ENCODE peak calls at places on chromosome 13, in eight cellular contexts. F is occipital lobe; O is NCI-H1694 treated with DMSO at 0.1 percent for 48 hours; T is erythroblast; B is cardiac muscle cell; P is CD8-positive, alpha-beta T cell; I is fibroblast of pulmonary artery; Y is ecto neural progenitor cell. E is an unnamed sample.

GRCh38 chr13:89899302-89900103 is 1448.0 kb upstream of the MIR17HG start:
- DNase-seq in P (no peak), F (no peak), I (no peak), Y (no peak), T (no peak), B (no peak), O (no peak), E (no peak)

GRCh38 chr13:93023929-93024328 is 202.7 kb upstream of the GPC6 start:
- DNase-seq in F (no peak), T (no peak), Y (no peak), P (no peak), O (no peak), B (no peak), I (no peak), E (no peak)

GRCh38 chr13:44352671-44353070 is 21.0 kb upstream of the SERP2 start:
- DNase-seq in O (no peak), T (no peak), Y (no peak), F (no peak), I (no peak), P (no peak), B (no peak), E (no peak)

GRCh38 chr13:23628765-23629565 is 58.8 kb downstream of the TNFRSF19 start:
- DNase-seq in O (no peak), I (peak), B (no peak), F (no peak), P (no peak), T (no peak), Y (no peak), E (no peak)

GRCh38 chr13:29428310-29428991 is 167.0 kb downstream of the SLC7A1 start:
- DNase-seq in F (peak), O (no peak), B (peak), Y (peak), I (no peak), P (no peak), T (peak), E (no peak)

GRCh38 chr13:73741111-73741510 is 393.1 kb downstream of the KLF12 start:
- DNase-seq in P (peak), O (no peak), B (no peak), F (no peak), I (peak), Y (no peak), T (no peak), E (no peak)

GRCh38 chr13:114151031-114151430 is 18.6 kb upstream of the RASA3 start:
- DNase-seq in T (no peak), Y (peak), I (no peak), O (no peak), P (no peak), F (no peak), B (no peak), E (no peak)

GRCh38 chr13:22198001-22198400 is 527.1 kb downstream of the FGF9 start:
- DNase-seq in P (no peak), T (no peak), I (no peak), F (peak), B (no peak), O (no peak), Y (no peak), E (no peak)

GRCh38 chr13:40660692-40661091 is 5.7 kb downstream of the FOXO1 start:
- DNase-seq in I (no peak), F (no peak), T (no peak), Y (no peak), B (no peak), P (no peak), O (no peak), E (no peak)

E was measured in K562.